ENCODE peak calls at places on chromosomes 2 and 18, in eight cellular contexts. S is KBM-7; D is activated naive CD8-positive, alpha-beta T cell treated with anti-CD3 and anti-CD28 coated beads for 36 hours; B is HEK293T; T is RWPE1; I is frontal cortex; V is HAP-1; K is iris pigment epithelial cell. W is an unnamed sample.

GRCh38 chr2:195322324-195322723 is 334.7 kb upstream of the SLC39A10 start:
- DNase-seq in S (peak; percentile 60), I (no peak), T (peak; percentile 25), B (peak; percentile 30), K (peak; percentile 19), D (no peak), V (no peak), W (no peak)

GRCh38 chr2:230864122-230864604 is 579 bp upstream of the ITM2C start:
- DNase-seq in B (no peak), S (no peak), T (no peak), D (no peak), I (no peak), K (no peak), V (no peak), W (no peak)

GRCh38 chr2:57906152-57906732 is 140.4 kb upstream of the VRK2 start:
- DNase-seq in K (peak; percentile 64), V (peak; percentile 73), T (peak; percentile 67), B (peak; percentile 50), S (peak; percentile 67), I (peak; percentile 35), D (no peak), W (peak; percentile 29)

GRCh38 chr2:59561281-59561680 is 992.2 kb downstream of the BCL11A start:
- DNase-seq in T (no peak), K (no peak), I (no peak), B (no peak), V (no peak), S (no peak), D (no peak), W (no peak)

GRCh38 chr2:170525566-170525900 is 189.6 kb upstream of the SP5 start:
- DNase-seq in T (peak; percentile 93), I (peak; percentile 15), V (no peak), B (no peak), S (no peak), K (peak; percentile 99), D (no peak), W (no peak)

GRCh38 chr18:80022613-80023012 is 11.6 kb upstream of the RBFA start:
- DNase-seq in I (no peak), S (peak; percentile 47), D (no peak), V (no peak), T (no peak), K (no peak), B (peak; percentile 16), W (no peak)

GRCh38 chr2:241636983-241637232 is at the start of gene THAP4:
- DNase-seq in S (no peak), D (peak; percentile 74), V (no peak), I (no peak), K (no peak), T (no peak), B (peak; percentile 88), W (peak; percentile 83)

GRCh38 chr18:78729099-78729467 is 250.5 kb upstream of the SALL3 start:
- DNase-seq in T (no peak), B (no peak), D (no peak), I (no peak), K (no peak), V (no peak), S (no peak), W (no peak)